ENCODE peak calls at places on chromosomes 12 and 14, in four cellular contexts. J is K562, M is HCT116, N is HepG2. O is an unnamed sample.

GRCh38 chr12:66255737-66256136 is 46.6 kb upstream of the HELB start:
- DNase-seq in M (no peak), N (no peak), J (no peak), O (no peak)

GRCh38 chr12:54858562-54858961 is 4.2 kb downstream of the MUCL1 start:
- DNase-seq in M (no peak), N (no peak), J (no peak), O (no peak)

GRCh38 chr12:23614280-23614679 is 335.2 kb downstream of the SOX5 start:
- DNase-seq in M (no peak), N (no peak), J (no peak), O (no peak)

GRCh38 chr12:124567673-124568373 is 411 bp upstream of the NCOR2 start:
- DNase-seq in J (peak; percentile 92), M (no peak), N (peak; percentile 19), O (no peak)

GRCh38 chr12:18281941-18282340 is 20.6 kb downstream of the PIK3C2G start:
- DNase-seq in M (no peak), J (no peak), N (no peak), O (no peak)

GRCh38 chr12:20309504-20310148 is 58.7 kb upstream of the PDE3A start:
- DNase-seq in N (no peak), M (no peak), J (no peak), O (no peak)

GRCh38 chr12:111488271-111488670 is 82.5 kb downstream of the SH2B3 start:
- DNase-seq in J (no peak), N (no peak), M (no peak), O (no peak)

GRCh38 chr12:7042847-7043246 is 17.7 kb upstream of the C1S start:
- DNase-seq in J (peak; percentile 26), M (peak; percentile 56), N (peak; percentile 34), O (no peak)

GRCh38 chr12:131112690-131113290 is 159.1 kb downstream of the ADGRD1 start:
- DNase-seq in M (no peak), N (no peak), J (no peak), O (no peak)

GRCh38 chr14:24066490-24067132 is 4.8 kb upstream of the CPNE6 start:
- DNase-seq in J (no peak), N (no peak), M (no peak), O (no peak)

GRCh38 chr12:89072303-89073026 is 279.8 kb downstream of the DUSP6 start:
- DNase-seq in J (no peak), M (no peak), N (no peak), O (no peak)

GRCh38 chr12:116980083-116980482 is 69.3 kb downstream of the FBXW8 start:
- DNase-seq in M (no peak), J (no peak), N (no peak), O (no peak)

GRCh38 chr14:72723741-72724530 is 170.0 kb downstream of the DPF3 start:
- DNase-seq in J (no peak), M (no peak), N (no peak), O (no peak)

GRCh38 chr14:72716471-72716870 is 177.4 kb downstream of the DPF3 start:
- DNase-seq in N (no peak), J (no peak), M (no peak), O (no peak)

GRCh38 chr14:72722201-72722785 is 171.6 kb downstream of the DPF3 start:
- DNase-seq in N (no peak), M (no peak), J (no peak), O (no peak)

GRCh38 chr14:72717220-72717619 is 176.7 kb downstream of the DPF3 start:
- DNase-seq in M (no peak), J (no peak), N (no peak), O (no peak)

GRCh38 chr14:72721042-72721540 is 172.8 kb downstream of the DPF3 start:
- DNase-seq in N (no peak), J (no peak), M (no peak), O (no peak)
- TF ChIP-seq REST in N (no peak), J (no peak), M (no peak), O (no peak)

DNA sequence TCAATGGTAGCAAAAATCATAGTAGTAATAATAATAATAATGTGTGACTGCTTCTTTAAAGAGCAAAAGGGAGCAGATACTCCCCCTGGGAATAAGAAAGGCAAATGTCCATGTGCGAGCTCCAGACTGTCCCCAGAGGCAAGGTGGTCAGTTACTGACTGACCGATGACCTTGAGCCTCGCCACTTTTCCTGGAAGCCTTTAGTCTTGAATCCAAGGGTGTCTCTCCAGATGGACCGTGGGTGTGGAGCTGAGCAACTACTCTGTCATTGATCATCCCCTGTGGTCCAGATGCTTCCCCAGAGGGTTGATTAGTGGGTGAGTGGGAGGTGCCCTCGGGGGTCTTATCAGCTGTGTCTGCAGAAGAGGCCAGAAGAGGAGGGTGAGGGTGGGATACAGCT is 418.5 kb upstream of the TBX3 start:
- DNase-seq in N (no peak), J (no peak), M (no peak), O (no peak)
- TF ChIP-seq POLR2AphosphoS5 in N (no peak), J (no peak), M (no peak), O (no peak)

GRCh38 chr14:69323266-69323966 is 63.5 kb downstream of the GALNT16 start:
- DNase-seq in M (no peak), J (no peak), N (no peak), O (no peak)

GRCh38 chr14:69326611-69327010 is 66.7 kb downstream of the GALNT16 start:
- DNase-seq in M (no peak), J (no peak), N (no peak), O (no peak)

GRCh38 chr14:69325086-69325485 is 65.1 kb downstream of the GALNT16 start:
- DNase-seq in M (no peak), J (no peak), N (no peak), O (no peak)

GRCh38 chr14:69325646-69326265 is 65.8 kb downstream of the GALNT16 start:
- DNase-seq in N (no peak), M (no peak), J (peak; percentile 26), O (no peak)

GRCh38 chr14:69324341-69324931 is 64.5 kb downstream of the GALNT16 start:
- DNase-seq in M (no peak), J (no peak), N (no peak), O (no peak)
- TF ChIP-seq SIN3A in M (no peak), J (no peak), N (no peak), O (no peak)

DNA sequence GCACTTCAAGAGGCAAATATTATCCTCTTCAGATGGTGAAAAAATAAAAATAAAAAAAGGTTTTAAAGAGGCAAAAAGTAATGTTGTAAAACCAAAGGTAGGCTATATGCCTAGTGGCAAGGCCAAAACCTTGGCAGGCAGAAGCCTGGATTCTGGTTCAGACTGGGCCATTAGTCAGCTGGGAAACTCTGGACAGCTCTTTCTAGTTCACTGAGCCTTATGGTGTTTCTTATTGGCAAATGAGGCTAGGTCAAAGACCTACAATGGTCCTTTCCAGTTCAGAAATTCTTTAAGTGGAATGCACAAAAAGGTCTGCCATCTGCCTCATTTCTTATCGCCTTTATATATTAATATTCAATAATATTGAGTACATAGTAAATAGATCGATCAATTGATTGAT is 44.6 kb downstream of the PTPRB start:
- DNase-seq in N (no peak), M (no peak), J (no peak), O (no peak)
- TF ChIP-seq REST in N (no peak), M (no peak), J (no peak), O (no peak)